ENCODE peak calls at places on chromosomes 16 and 17, in seven cellular contexts. U is AG10803, M is endodermal cell, K is AG09309, B is astrocyte of the spinal cord, J is cardiac muscle cell, T is nephron progenitor cell. H is an unnamed sample.

GRCh38 chr16:29943846-29944669 is 17.8 kb upstream of the TMEM219 start:
- DNase-seq in T (peak), K (peak), B (peak), J (peak), U (peak), M (peak), H (no peak)

GRCh38 chr16:68823401-68823800 is 19.9 kb upstream of the TANGO6 start:
- DNase-seq in U (peak), B (peak), J (peak), K (peak), M (peak), T (no peak), H (no peak)

GRCh38 chr17:1714488-1714979 is 4.4 kb upstream of the TLCD2 start:
- DNase-seq in T (peak), M (peak), U (peak), B (peak), K (peak), J (peak), H (peak)

GRCh38 chr17:11644265-11645212 is 46.3 kb downstream of the DNAH9 start:
- DNase-seq in J (peak), B (peak), M (peak), U (peak), K (no peak), T (peak), H (no peak)

GRCh38 chr16:54286330-54287017 is at the start of gene IRX3:
- DNase-seq in J (peak), K (peak), B (peak), T (peak), U (peak), M (peak), H (no peak)

GRCh38 chr16:9225527-9226316 is 134.3 kb downstream of the HAPSTR1 start:
- DNase-seq in K (no peak), M (peak), J (peak), U (peak), T (no peak), B (no peak), H (no peak)

GRCh38 chr17:19723967-19724366 is 7.6 kb upstream of the SLC47A2 start:
- DNase-seq in T (no peak), K (no peak), M (no peak), J (no peak), B (no peak), U (no peak), H (peak)

GRCh38 chr17:42409467-42410351 is 13.3 kb downstream of the CAVIN1 start:
- DNase-seq in B (peak), U (peak), T (no peak), K (peak), M (peak), J (peak), H (no peak)

GRCh38 chr17:2055494-2056220 is 754 bp downstream of the HIC1 start:
- DNase-seq in T (peak), J (peak), M (no peak), K (no peak), B (peak), U (peak), H (no peak)

GRCh38 chr16:14286381-14287230 is 215.5 kb downstream of the MRTFB start:
- DNase-seq in J (no peak), T (no peak), B (peak), M (peak), U (no peak), K (peak), H (no peak)

GRCh38 chr16:85448557-85449194 is 164.4 kb upstream of the GSE1 start:
- DNase-seq in U (no peak), T (no peak), K (no peak), J (no peak), B (no peak), M (no peak), H (no peak)

GRCh38 chr16:10003486-10003885 is 178.7 kb downstream of the GRIN2A start:
- DNase-seq in M (no peak), J (no peak), U (no peak), T (no peak), B (no peak), K (no peak), H (no peak)

DNA sequence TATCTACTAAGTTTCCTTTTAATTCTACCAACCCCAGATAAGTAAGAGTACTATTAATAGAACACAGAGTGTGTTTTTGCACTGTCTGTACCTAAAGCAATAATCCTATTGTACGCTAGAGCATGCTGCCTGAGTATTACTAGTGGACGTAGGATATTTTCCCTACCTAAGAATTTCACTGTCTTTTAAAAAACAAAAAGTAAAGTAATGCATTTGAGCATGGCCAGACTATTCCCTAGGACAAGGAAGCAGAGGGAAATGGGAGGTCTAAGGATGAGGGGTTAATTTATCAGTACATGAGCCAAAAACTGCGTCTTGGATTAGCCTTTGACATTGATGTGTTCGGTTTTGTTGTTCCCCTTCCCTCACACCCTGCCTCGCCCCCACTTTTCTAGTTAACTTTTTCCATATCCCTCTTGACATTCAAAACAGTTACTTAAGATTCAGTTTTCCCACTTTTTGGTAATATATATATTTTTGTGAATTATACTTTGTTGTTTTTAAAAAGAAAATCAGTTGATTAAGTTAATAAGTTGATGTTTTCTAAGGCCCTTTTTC is 56.8 kb downstream of the HLF start:
- DNase-seq in U (no peak), B (no peak), T (no peak), J (no peak), K (no peak), M (peak), H (no peak)
- TF ChIP-seq CTCF in U (no peak), B (no peak), T (no peak), J (no peak), K (no peak), M (no peak), H (no peak)

GRCh38 chr16:733382-734207 is 6.7 kb downstream of the HAGHL start:
- DNase-seq in T (peak), B (no peak), J (no peak), U (no peak), M (peak), K (no peak), H (no peak)
- TF ChIP-seq CTCF in T (no peak), B (peak), J (peak), U (peak), M (peak), K (peak), H (no peak)

DNA sequence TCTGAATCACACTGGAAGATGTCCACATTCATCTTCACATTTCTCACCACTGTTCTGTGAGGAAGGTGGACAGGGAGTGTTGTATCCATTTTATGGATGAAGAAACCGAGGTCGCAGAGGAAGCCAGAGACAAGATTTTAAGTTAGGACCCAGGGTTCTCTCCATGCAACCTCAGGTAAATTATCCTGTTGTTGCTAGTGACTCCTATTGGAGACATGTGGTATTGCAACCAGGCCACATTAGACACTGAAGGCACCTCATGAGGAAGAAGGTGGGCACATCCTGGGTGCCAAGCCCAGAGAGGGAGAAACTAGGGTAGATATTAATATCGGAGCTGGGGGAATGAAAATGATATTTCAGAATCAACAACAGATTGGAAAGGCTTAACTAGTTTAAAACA is 8.5 kb upstream of the WNT9B start:
- DNase-seq in U (no peak), K (no peak), M (peak), B (no peak), J (no peak), T (no peak), H (no peak)
- TF ChIP-seq CTCF in U (peak), K (peak), M (peak), B (peak), J (peak), T (peak), H (peak)

GRCh38 chr16:21599158-21599993 is at the start of gene METTL9:
- DNase-seq in T (peak), B (peak), U (peak), J (peak), M (peak), K (peak), H (peak)
- TF ChIP-seq CTCF in T (no peak), B (no peak), U (no peak), J (no peak), M (peak), K (no peak), H (no peak)

GRCh38 chr16:12468552-12468951 is 335.1 kb downstream of the CPPED1 start:
- DNase-seq in K (no peak), M (peak), B (no peak), T (no peak), J (no peak), U (no peak), H (no peak)
- TF ChIP-seq CTCF in K (no peak), M (peak), B (peak), T (peak), J (no peak), U (no peak), H (no peak)

GRCh38 chr17:80028030-80028429 is 7.6 kb downstream of the TBC1D16 start:
- DNase-seq in B (no peak), M (no peak), T (no peak), J (no peak), U (no peak), K (no peak), H (no peak)
- TF ChIP-seq CTCF in B (no peak), M (no peak), T (no peak), J (no peak), U (no peak), K (no peak), H (no peak)

DNA sequence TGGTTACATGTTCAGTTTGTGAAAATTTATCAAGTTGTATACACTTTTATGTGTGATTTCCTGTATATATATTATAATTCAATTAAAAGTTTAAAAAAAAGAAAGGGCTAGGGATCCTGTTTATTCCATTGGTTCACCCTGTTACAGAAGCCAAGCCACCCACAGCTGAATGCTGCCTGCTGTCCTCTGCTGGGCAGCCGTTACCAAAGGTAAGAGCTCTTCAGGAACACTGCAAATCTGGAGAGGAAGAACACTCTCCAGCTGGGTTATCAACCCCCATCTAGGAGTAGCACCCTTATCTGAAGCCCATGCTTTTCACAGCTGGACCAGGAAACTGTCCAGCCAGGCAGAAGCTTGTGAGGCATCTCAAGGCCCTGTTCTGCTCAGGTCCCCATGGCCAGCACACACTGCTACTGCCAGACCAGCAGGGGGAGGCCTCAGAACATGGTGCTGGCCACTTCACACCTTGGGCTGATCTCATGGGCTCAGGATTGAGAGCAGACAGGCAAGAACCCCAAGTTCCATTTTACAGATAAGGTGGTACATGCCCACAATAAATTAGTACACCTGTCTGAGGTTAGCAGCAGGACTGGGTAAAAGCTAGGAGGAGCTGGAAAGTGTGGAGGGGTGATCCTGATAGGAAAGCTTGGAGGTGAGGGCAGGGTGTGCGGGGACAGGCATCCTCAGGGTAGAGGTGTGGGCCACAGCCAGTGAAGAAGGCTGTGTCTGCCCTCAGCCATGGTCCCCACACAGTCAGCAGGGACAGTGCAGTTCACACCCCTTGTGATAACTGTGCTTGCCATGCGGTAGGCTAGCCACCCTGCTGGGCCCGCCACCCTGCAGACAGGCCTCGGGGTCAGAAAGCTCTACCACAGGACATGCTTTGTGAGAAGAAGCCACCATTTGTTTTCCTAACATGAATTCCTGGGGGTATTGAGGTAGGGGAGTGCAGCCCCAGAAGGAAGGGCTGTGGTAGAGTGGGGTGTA is 54.3 kb upstream of the SREBF1 start:
- DNase-seq in J (peak), K (peak), U (peak), M (peak), B (peak), T (peak), H (no peak)
- TF ChIP-seq CTCF in J (peak), K (peak), U (peak), M (peak), B (peak), T (peak), H (peak)

GRCh38 chr16:2428051-2428786 is 1.0 kb upstream of the CCNF start:
- DNase-seq in B (no peak), J (peak), T (peak), U (no peak), M (peak), K (no peak), H (no peak)

GRCh38 chr16:2432286-2432685 is 3.0 kb downstream of the CCNF start:
- DNase-seq in K (no peak), B (no peak), U (no peak), M (no peak), T (no peak), J (no peak), H (no peak)

GRCh38 chr16:2429037-2429770 is at the start of gene CCNF:
- DNase-seq in M (peak), B (peak), J (peak), T (peak), K (peak), U (peak), H (peak)

GRCh38 chr16:2428787-2429036 is 535 bp upstream of the CCNF start:
- DNase-seq in K (no peak), U (no peak), B (no peak), J (no peak), M (no peak), T (no peak), H (no peak)

GRCh38 chr16:2429771-2430663 is 770 bp downstream of the CCNF start:
- DNase-seq in B (peak), K (no peak), J (peak), M (peak), T (peak), U (no peak), H (no peak)
- TF ChIP-seq CTCF in B (peak), K (peak), J (peak), M (peak), T (no peak), U (peak), H (peak)

GRCh38 chr17:37711113-37711512 is 33.7 kb downstream of the HNF1B start:
- DNase-seq in T (no peak), J (no peak), B (no peak), M (no peak), U (no peak), K (no peak), H (no peak)

GRCh38 chr17:37713028-37713431 is 31.8 kb downstream of the HNF1B start:
- DNase-seq in B (no peak), T (no peak), U (no peak), J (no peak), K (no peak), M (no peak), H (no peak)

GRCh38 chr17:37708616-37709212 is 36.1 kb downstream of the HNF1B start:
- DNase-seq in T (no peak), B (peak), M (peak), U (no peak), J (no peak), K (no peak), H (no peak)

GRCh38 chr17:37708008-37708615 is 36.7 kb downstream of the HNF1B start:
- DNase-seq in J (no peak), U (no peak), M (no peak), T (no peak), B (no peak), K (no peak), H (no peak)

DNA sequence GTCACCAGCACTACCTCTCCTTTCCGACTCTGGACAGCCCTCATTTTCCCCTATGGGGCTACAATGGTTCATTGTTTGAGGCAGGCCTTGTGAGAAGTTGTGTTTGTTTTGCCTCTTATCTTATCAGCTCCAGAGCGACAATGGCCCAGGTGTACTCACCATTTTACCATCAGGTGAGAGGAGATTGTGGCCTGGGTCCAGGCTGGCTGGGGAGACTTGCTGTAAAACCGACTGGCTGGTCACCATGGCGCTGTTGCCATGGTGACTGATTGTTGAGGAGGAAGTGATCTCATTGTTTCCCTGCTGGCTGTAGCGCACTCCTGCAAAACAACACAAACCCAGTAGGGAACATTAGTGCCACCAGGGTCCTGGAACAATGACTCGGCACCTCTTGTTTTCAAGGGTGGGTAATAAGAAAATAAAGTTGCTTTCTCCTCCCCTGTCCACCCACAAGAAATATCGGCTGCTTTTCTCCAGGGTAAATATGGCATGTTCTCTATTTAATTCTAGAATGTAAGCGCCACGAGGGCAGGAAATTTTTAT is 34.4 kb downstream of the HNF1B start:
- DNase-seq in T (peak), J (peak), K (no peak), B (peak), U (peak), M (peak), H (peak)
- TF ChIP-seq CTCF in T (no peak), J (no peak), K (no peak), B (no peak), U (no peak), M (peak), H (no peak)

GRCh38 chr16:27084296-27085065 is 17.8 kb downstream of the C16orf82 start:
- DNase-seq in J (no peak), T (no peak), U (no peak), K (no peak), B (no peak), M (no peak), H (no peak)
- TF ChIP-seq CTCF in J (no peak), T (no peak), U (no peak), K (no peak), B (no peak), M (no peak), H (no peak)